ENCODE peak calls at places on chromosomes 2 and 18, in five cellular contexts. X is MM.1S, Y is HCT116, J is adrenal gland, N is OCI-LY7. U is an unnamed sample.
A peak's percentile ranks its signal among the peaks of the same experiment; 100 is the strongest.

GRCh38 chr18:57970356-57971095 is 73.5 kb upstream of the NEDD4L start:
- DNase-seq in J (no peak), X (no peak), N (no peak), Y (peak; percentile 34), U (no peak)

GRCh38 chr2:201768918-201769317 is 11.8 kb downstream of the ALS2 start:
- DNase-seq in J (no peak), Y (no peak), X (no peak), N (no peak), U (no peak)

GRCh38 chr2:182827182-182827879 is 39.1 kb downstream of the FRZB start:
- DNase-seq in N (no peak), X (no peak), J (no peak), Y (no peak), U (no peak)

GRCh38 chr2:61493523-61493942 is 22.6 kb upstream of the USP34 start:
- DNase-seq in X (no peak), J (no peak), N (peak; percentile 63), Y (no peak), U (no peak)

GRCh38 chr18:5294618-5295230 is 802 bp downstream of the ZBTB14 start:
- DNase-seq in X (peak; percentile 72), Y (no peak), N (peak; percentile 70), J (peak; percentile 67), U (peak; percentile 90)

GRCh38 chr2:182144039-182144779 is 158.6 kb downstream of the PPP1R1C start:
- DNase-seq in X (no peak), J (no peak), N (no peak), Y (no peak), U (no peak)

GRCh38 chr2:177478029-177478428 is 85.5 kb downstream of the AGPS start:
- DNase-seq in N (no peak), Y (no peak), J (no peak), X (no peak), U (no peak)

GRCh38 chr2:120314656-120315366 is 31.1 kb upstream of the INHBB start:
- DNase-seq in X (no peak), N (no peak), J (peak; percentile 40), Y (no peak), U (peak; percentile 61)

GRCh38 chr18:7174359-7175107 is 56.4 kb upstream of the LRRC30 start:
- DNase-seq in J (peak; percentile 68), N (no peak), Y (no peak), X (no peak), U (no peak)

GRCh38 chr2:29054430-29054829 is 19.9 kb downstream of the PCARE start:
- DNase-seq in N (no peak), Y (no peak), X (no peak), J (no peak), U (no peak)

GRCh38 chr2:112881217-112882000 is 29.6 kb upstream of the IL37 start:
- DNase-seq in J (peak; percentile 37), N (peak; percentile 22), X (no peak), Y (peak; percentile 16), U (peak; percentile 72)

GRCh38 chr2:25557179-25558036 is 116.0 kb downstream of the DTNB start:
- DNase-seq in X (no peak), Y (no peak), J (no peak), N (peak; percentile 27), U (no peak)

GRCh38 chr2:64212801-64213321 is 68.6 kb upstream of the PELI1 start:
- DNase-seq in Y (no peak), J (no peak), N (peak; percentile 29), X (peak; percentile 18), U (no peak)

GRCh38 chr2:109183871-109184270 is 54.9 kb downstream of the SH3RF3 start:
- DNase-seq in Y (no peak), X (no peak), N (no peak), J (no peak), U (no peak)

GRCh38 chr2:190648289-190649034 is 421 bp upstream of the NAB1 start:
- DNase-seq in X (peak; percentile 67), Y (peak; percentile 59), J (peak; percentile 90), N (peak; percentile 81), U (peak; percentile 96)

GRCh38 chr2:10880586-10881321 is 31.0 kb upstream of the KCNF1 start:
- DNase-seq in J (no peak), X (no peak), N (no peak), Y (no peak), U (no peak)

GRCh38 chr2:95361216-95361980 is 41.1 kb upstream of the FAHD2A start:
- DNase-seq in X (no peak), N (no peak), Y (no peak), J (no peak), U (peak; percentile 20)

GRCh38 chr2:113173563-113174368 is at the start of gene PSD4:
- DNase-seq in Y (no peak), N (peak; percentile 91), X (peak; percentile 90), J (no peak), U (peak; percentile 95)

GRCh38 chr2:186884585-186884984 is 35.6 kb upstream of the ZSWIM2 start:
- DNase-seq in X (no peak), N (no peak), Y (no peak), J (peak; percentile 5), U (no peak)

GRCh38 chr2:61356261-61356957 is 114.5 kb downstream of the USP34 start:
- DNase-seq in N (no peak), Y (no peak), J (peak; percentile 70), X (peak; percentile 54), U (peak; percentile 44)

GRCh38 chr2:36006444-36006843 is 349.1 kb upstream of the CRIM1 start:
- DNase-seq in Y (no peak), J (no peak), N (no peak), X (no peak), U (no peak)

GRCh38 chr18:58668211-58668610 is 3.1 kb upstream of the MALT1 start:
- DNase-seq in N (no peak), J (no peak), X (no peak), Y (peak; percentile 22), U (no peak)

GRCh38 chr18:13676499-13676898 is 49.9 kb downstream of the FAM210A start:
- DNase-seq in Y (no peak), X (no peak), J (no peak), N (no peak), U (no peak)

GRCh38 chr2:72794572-72794971 is 31.3 kb downstream of the EXOC6B start:
- DNase-seq in J (no peak), N (no peak), Y (no peak), X (no peak), U (no peak)

GRCh38 chr2:64899081-64899865 is 89.9 kb upstream of the SLC1A4 start:
- DNase-seq in J (no peak), Y (no peak), X (no peak), N (no peak), U (no peak)

GRCh38 chr2:133484106-133484505 is 84.2 kb downstream of the NCKAP5 start:
- DNase-seq in N (no peak), X (no peak), J (no peak), Y (no peak), U (no peak)

GRCh38 chr2:73176205-73176880 is 26.0 kb upstream of the NOTO start:
- DNase-seq in X (peak; percentile 53), Y (no peak), J (peak; percentile 27), N (no peak), U (peak; percentile 77)

GRCh38 chr2:128783193-128783671 is 464.6 kb upstream of the HS6ST1 start:
- DNase-seq in J (no peak), X (no peak), N (no peak), Y (no peak), U (no peak)

GRCh38 chr2:207311316-207312005 is 145.7 kb upstream of the KLF7 start:
- DNase-seq in J (peak; percentile 62), N (no peak), X (no peak), Y (peak; percentile 60), U (peak; percentile 65)

GRCh38 chr2:65198737-65199136 is 28.9 kb upstream of the ACTR2 start:
- DNase-seq in J (no peak), N (no peak), Y (no peak), X (no peak), U (no peak)

GRCh38 chr2:20704886-20705285 is 37.9 kb downstream of the GDF7 start:
- DNase-seq in N (no peak), X (no peak), J (no peak), Y (no peak), U (no peak)

GRCh38 chr2:9565436-9566153 is 10.0 kb upstream of the ADAM17 start:
- DNase-seq in J (peak; percentile 93), Y (peak; percentile 80), N (no peak), X (no peak), U (no peak)

GRCh38 chr2:178473931-178474330 is 4.5 kb downstream of the FKBP7 start:
- DNase-seq in J (peak; percentile 18), X (no peak), Y (no peak), N (no peak), U (no peak)

GRCh38 chr18:9802175-9802747 is 83.5 kb upstream of the TXNDC2 start:
- DNase-seq in N (no peak), Y (no peak), J (no peak), X (no peak), U (no peak)

GRCh38 chr18:9806905-9807304 is 78.9 kb upstream of the TXNDC2 start:
- DNase-seq in Y (no peak), N (no peak), X (no peak), J (no peak), U (no peak)

GRCh38 chr18:9802774-9803697 is 82.7 kb upstream of the TXNDC2 start:
- DNase-seq in Y (no peak), X (no peak), J (peak; percentile 75), N (no peak), U (no peak)

GRCh38 chr18:9803698-9804516 is 81.9 kb upstream of the TXNDC2 start:
- DNase-seq in J (peak; percentile 83), X (peak; percentile 41), Y (no peak), N (no peak), U (no peak)

GRCh38 chr18:9804517-9805104 is 81.2 kb upstream of the TXNDC2 start:
- DNase-seq in J (peak; percentile 60), N (no peak), Y (no peak), X (no peak), U (no peak)
- H3K27ac ChIP-seq in J (peak overlapping the region; percentile 73), N (no peak overlapping the region), Y (no peak overlapping the region), X (no peak overlapping the region), U (peak overlapping the region; percentile 76)

GRCh38 chr2:99989905-99990304 is 152.5 kb downstream of the AFF3 start:
- DNase-seq in J (no peak), N (no peak), Y (no peak), X (no peak), U (no peak)
- H3K4me3 ChIP-seq in J (no peak overlapping the region), N (no peak overlapping the region), Y (no peak overlapping the region), X (no peak overlapping the region), U (no peak overlapping the region)

GRCh38 chr18:50729326-50729725 is 90.5 kb downstream of the MRO start:
- DNase-seq in N (no peak), Y (no peak), X (no peak), J (no peak), U (no peak)

GRCh38 chr18:50729986-50730385 is 89.8 kb downstream of the MRO start:
- DNase-seq in N (no peak), Y (no peak), X (no peak), J (no peak), U (no peak)

GRCh38 chr18:50727721-50728470 is 91.9 kb downstream of the MRO start:
- DNase-seq in X (no peak), Y (no peak), J (peak; percentile 26), N (no peak), U (no peak)

GRCh38 chr18:50724631-50725235 is 95.1 kb downstream of the MRO start:
- DNase-seq in Y (no peak), J (peak; percentile 83), N (no peak), X (no peak), U (no peak)

GRCh38 chr18:50726960-50727589 is 92.7 kb downstream of the MRO start:
- DNase-seq in N (no peak), X (no peak), J (peak; percentile 36), Y (no peak), U (no peak)
- H3K27ac ChIP-seq in N (no peak overlapping the region), X (no peak overlapping the region), J (no peak overlapping the region), Y (no peak overlapping the region), U (no peak overlapping the region)

GRCh38 chr2:146677280-146677679 is 1167.5 kb upstream of the ACVR2A start:
- DNase-seq in Y (no peak), X (no peak), J (no peak), N (no peak), U (no peak)

GRCh38 chr2:146678516-146678915 is 1166.3 kb upstream of the ACVR2A start:
- DNase-seq in N (no peak), J (no peak), Y (no peak), X (no peak), U (no peak)
- H3K4me3 ChIP-seq in N (no peak overlapping the region), J (no peak overlapping the region), Y (no peak overlapping the region), X (no peak overlapping the region), U (no peak overlapping the region)

U was measured in left lung.